ENCODE peak calls at places on chromosomes 1 and 21, in ten cellular contexts. L is GM23248; K is HFF-Myc; D is adipocyte; Q is A549; G is fibroblast of lung; R is tibial artery; T is astrocyte; I is fibroblast of the aortic adventitia; F is CD8-positive, alpha-beta memory T cell. A is an unnamed sample.

GRCh38 chr1:233993651-233994050 is 89.2 kb downstream of the SLC35F3 start:
- DNase-seq in L (no peak), K (no peak), D (no peak), Q (no peak), G (peak), R (no peak), T (peak), I (no peak), F (no peak), A (no peak)

GRCh38 chr1:29802181-29803068 is 566.1 kb downstream of the PTPRU start:
- DNase-seq in L (no peak), K (no peak), D (no peak), Q (no peak), G (no peak), R (peak), T (no peak), I (no peak), F (no peak), A (no peak)

GRCh38 chr1:14590781-14591180 is 7.7 kb upstream of the KAZN start:
- DNase-seq in L (peak), K (no peak), D (no peak), Q (no peak), G (no peak), R (no peak), T (no peak), I (no peak), F (no peak), A (no peak)

GRCh38 chr1:205014772-205015171 is 28.2 kb upstream of the CNTN2 start:
- DNase-seq in L (no peak), K (no peak), D (no peak), Q (no peak), G (no peak), R (no peak), T (no peak), I (no peak), F (no peak), A (no peak)

GRCh38 chr1:6347641-6348487 is 45.7 kb downstream of the ACOT7 start:
- DNase-seq in L (peak), K (no peak), D (peak), Q (peak), G (peak), R (no peak), T (peak), I (peak), F (peak), A (peak)

GRCh38 chr1:34419662-34420061 is 243.0 kb downstream of the C1orf94 start:
- DNase-seq in L (peak), K (peak), D (no peak), Q (no peak), G (peak), R (no peak), T (no peak), I (peak), F (no peak), A (no peak)

GRCh38 chr1:37455516-37455915 is 18.9 kb upstream of the ZC3H12A start:
- DNase-seq in L (no peak), K (no peak), D (no peak), Q (no peak), G (no peak), R (no peak), T (peak), I (no peak), F (no peak), A (no peak)

GRCh38 chr1:236516929-236517704 is 6.7 kb upstream of the LGALS8 start:
- DNase-seq in L (peak), K (no peak), D (peak), Q (peak), G (peak), R (no peak), T (peak), I (peak), F (peak), A (peak)

GRCh38 chr1:115300087-115300856 is 37.8 kb downstream of the NGF start:
- DNase-seq in L (peak), K (peak), D (peak), Q (no peak), G (peak), R (no peak), T (no peak), I (no peak), F (no peak), A (no peak)

GRCh38 chr1:3320246-3321152 is 134.0 kb upstream of the ARHGEF16 start:
- DNase-seq in L (peak), K (no peak), D (no peak), Q (no peak), G (peak), R (no peak), T (peak), I (no peak), F (no peak), A (no peak)

GRCh38 chr21:35265170-35265877 is 216.2 kb upstream of the RUNX1 start:
- DNase-seq in L (peak), K (peak), D (no peak), Q (peak), G (peak), R (no peak), T (peak), I (peak), F (no peak), A (no peak)

GRCh38 chr1:154342836-154343472 is 17.6 kb downstream of the ATP8B2 start:
- DNase-seq in L (no peak), K (no peak), D (no peak), Q (no peak), G (no peak), R (no peak), T (no peak), I (no peak), F (peak), A (peak)

GRCh38 chr1:236850077-236850476 is 55.0 kb downstream of the MTR start:
- DNase-seq in L (no peak), K (no peak), D (no peak), Q (no peak), G (no peak), R (no peak), T (no peak), I (no peak), F (no peak), A (no peak)

GRCh38 chr1:43129334-43129733 is 42.8 kb downstream of the EBNA1BP2 start:
- DNase-seq in L (no peak), K (no peak), D (no peak), Q (no peak), G (no peak), R (no peak), T (no peak), I (no peak), F (no peak), A (no peak)

GRCh38 chr1:172977296-172978027 is 73.3 kb downstream of the TNFSF18 start:
- DNase-seq in L (peak), K (no peak), D (peak), Q (no peak), G (no peak), R (no peak), T (no peak), I (no peak), F (no peak), A (no peak)

GRCh38 chr1:240575976-240576666 is 35.8 kb downstream of the GREM2 start:
- DNase-seq in L (peak), K (no peak), D (peak), Q (no peak), G (peak), R (no peak), T (peak), I (peak), F (peak), A (no peak)

GRCh38 chr1:206674745-206675175 is 9.9 kb upstream of the MAPKAPK2 start:
- DNase-seq in L (peak), K (peak), D (peak), Q (peak), G (peak), R (peak), T (peak), I (peak), F (no peak), A (no peak)

GRCh38 chr21:15063081-15063820 is 1.5 kb downstream of the NRIP1 start:
- DNase-seq in L (peak), K (no peak), D (peak), Q (no peak), G (peak), R (no peak), T (peak), I (peak), F (peak), A (no peak)

GRCh38 chr1:209645574-209646452 is 6.4 kb downstream of the LAMB3 start:
- DNase-seq in L (no peak), K (no peak), D (no peak), Q (no peak), G (no peak), R (no peak), T (no peak), I (no peak), F (no peak), A (no peak)

GRCh38 chr1:16165548-16165947 is 9.7 kb upstream of the EPHA2 start:
- DNase-seq in L (no peak), K (no peak), D (no peak), Q (no peak), G (no peak), R (no peak), T (no peak), I (no peak), F (no peak), A (no peak)

GRCh38 chr1:17662296-17662695 is 92.8 kb upstream of the ACTL8 start:
- DNase-seq in L (no peak), K (no peak), D (no peak), Q (no peak), G (no peak), R (no peak), T (no peak), I (no peak), F (no peak), A (no peak)

GRCh38 chr1:44484155-44484688 is 79.2 kb downstream of the RNF220 start:
- DNase-seq in L (peak), K (no peak), D (no peak), Q (no peak), G (peak), R (no peak), T (peak), I (no peak), F (no peak), A (no peak)

GRCh38 chr1:67688526-67689219 is 3.7 kb downstream of the GADD45A start:
- DNase-seq in L (no peak), K (no peak), D (no peak), Q (no peak), G (no peak), R (no peak), T (no peak), I (peak), F (no peak), A (no peak)

GRCh38 chr1:204224655-204225054 is 10.9 kb upstream of the GOLT1A start:
- DNase-seq in L (peak), K (no peak), D (no peak), Q (no peak), G (peak), R (no peak), T (no peak), I (peak), F (no peak), A (no peak)

GRCh38 chr1:146039844-146040194 is 18.3 kb upstream of the HJV start:
- DNase-seq in L (no peak), K (no peak), D (no peak), Q (no peak), G (no peak), R (no peak), T (no peak), I (no peak), F (no peak), A (no peak)

GRCh38 chr1:175892686-175893085 is 149.3 kb upstream of the TNR start:
- DNase-seq in L (no peak), K (no peak), D (no peak), Q (no peak), G (no peak), R (no peak), T (no peak), I (no peak), F (no peak), A (no peak)

GRCh38 chr1:12201343-12202189 is 28.3 kb upstream of the VPS13D start:
- DNase-seq in L (no peak), K (no peak), D (no peak), Q (no peak), G (no peak), R (no peak), T (no peak), I (no peak), F (no peak), A (no peak)

GRCh38 chr1:229263254-229263653 is 7.7 kb upstream of the RAB4A start:
- DNase-seq in L (no peak), K (no peak), D (no peak), Q (no peak), G (no peak), R (no peak), T (no peak), I (no peak), F (no peak), A (no peak)

GRCh38 chr1:231990388-231990787 is 363.8 kb downstream of the DISC1 start:
- DNase-seq in L (peak), K (no peak), D (no peak), Q (no peak), G (no peak), R (no peak), T (no peak), I (peak), F (no peak), A (no peak)

GRCh38 chr21:34885636-34886553 is 163.2 kb downstream of the RUNX1 start:
- DNase-seq in L (peak), K (no peak), D (peak), Q (no peak), G (no peak), R (no peak), T (no peak), I (no peak), F (peak), A (no peak)

GRCh38 chr1:113677250-113678158 is 81.8 kb downstream of the PHTF1 start:
- DNase-seq in L (peak), K (peak), D (peak), Q (peak), G (peak), R (no peak), T (peak), I (peak), F (peak), A (no peak)

GRCh38 chr21:45390831-45391742 is 13.9 kb upstream of the COL18A1 start:
- DNase-seq in L (no peak), K (no peak), D (no peak), Q (no peak), G (no peak), R (peak), T (no peak), I (no peak), F (no peak), A (no peak)

GRCh38 chr1:59074574-59074973 is 222.3 kb upstream of the FGGY start:
- DNase-seq in L (no peak), K (no peak), D (no peak), Q (no peak), G (no peak), R (no peak), T (no peak), I (no peak), F (no peak), A (no peak)

GRCh38 chr1:1678581-1679380 is 13.8 kb downstream of the SLC35E2B start:
- DNase-seq in L (no peak), K (no peak), D (no peak), Q (peak), G (no peak), R (peak), T (no peak), I (no peak), F (peak), A (peak)

GRCh38 chr1:45543599-45544417 is 6.8 kb upstream of the AKR1A1 start:
- DNase-seq in L (no peak), K (no peak), D (no peak), Q (no peak), G (peak), R (peak), T (no peak), I (peak), F (peak), A (peak)

GRCh38 chr21:24118738-24119470 is 1488.4 kb downstream of the MRPL39 start:
- DNase-seq in L (no peak), K (no peak), D (peak), Q (no peak), G (peak), R (no peak), T (peak), I (no peak), F (no peak), A (no peak)

GRCh38 chr1:67242016-67242415 is 65.7 kb upstream of the IL12RB2 start:
- DNase-seq in L (no peak), K (no peak), D (no peak), Q (no peak), G (no peak), R (no peak), T (no peak), I (no peak), F (no peak), A (no peak)

GRCh38 chr21:31872452-31873274 is at the start of gene HUNK:
- DNase-seq in L (peak), K (no peak), D (peak), Q (peak), G (peak), R (no peak), T (peak), I (peak), F (peak), A (no peak)

DNA sequence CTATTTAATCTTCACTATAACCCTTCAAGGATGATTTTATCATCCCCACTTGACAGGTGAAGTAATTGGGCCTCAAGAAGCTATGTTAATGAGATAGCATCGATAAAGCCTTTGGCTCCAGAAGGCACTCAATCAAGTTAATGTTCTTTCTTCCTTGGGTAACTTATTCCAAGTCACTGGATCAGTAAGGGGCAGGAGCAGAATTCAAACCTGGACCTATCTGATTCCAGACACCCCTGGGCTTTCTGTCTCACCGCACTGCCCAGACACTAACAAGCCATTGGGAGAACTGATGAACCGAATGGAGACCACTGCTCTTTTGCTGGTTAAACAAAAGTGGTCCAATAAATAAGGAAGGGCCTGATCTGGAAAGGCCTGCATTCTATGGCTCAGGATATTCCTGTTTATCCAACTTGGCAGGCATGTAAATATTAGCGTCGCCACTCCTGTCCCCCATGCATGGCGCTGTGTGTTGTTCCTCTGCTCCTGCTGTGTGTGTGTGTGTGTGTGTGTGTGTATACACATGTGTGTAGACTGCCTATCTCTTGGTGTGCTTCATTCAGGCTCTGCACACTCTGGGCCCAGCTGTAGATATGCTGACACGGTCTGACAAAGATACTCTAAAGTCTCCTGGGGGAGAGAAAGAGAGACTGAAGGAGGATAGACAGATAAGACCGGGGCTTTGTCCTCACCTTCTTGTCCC is 6.9 kb downstream of the LMOD1 start:
- DNase-seq in L (no peak), K (no peak), D (no peak), Q (no peak), G (no peak), R (no peak), T (no peak), I (no peak), F (no peak), A (no peak)
- H3K4me3 ChIP-seq in L (no peak), K (no peak), D (no peak), Q (no peak), G (no peak), R (peak), T (no peak), I (no peak), F (no peak), A (no peak)

GRCh38 chr1:230283678-230284077 is 142.5 kb downstream of the PGBD5 start:
- DNase-seq in L (no peak), K (no peak), D (no peak), Q (no peak), G (no peak), R (peak), T (no peak), I (no peak), F (no peak), A (no peak)
- H3K4me3 ChIP-seq in L (no peak), K (no peak), D (no peak), Q (no peak), G (no peak), R (no peak), T (no peak), I (no peak), F (no peak), A (no peak)

GRCh38 chr1:153152481-153152880 is 1.8 kb upstream of the SPRR2G start:
- DNase-seq in L (no peak), K (no peak), D (no peak), Q (no peak), G (no peak), R (no peak), T (no peak), I (no peak), F (no peak), A (no peak)
- H3K4me3 ChIP-seq in L (no peak), K (no peak), D (no peak), Q (no peak), G (no peak), R (no peak), T (no peak), I (no peak), F (no peak), A (no peak)

GRCh38 chr1:150609726-150610125 is 19.7 kb downstream of the ENSA start:
- DNase-seq in L (peak), K (no peak), D (peak), Q (no peak), G (peak), R (peak), T (peak), I (peak), F (no peak), A (no peak)

GRCh38 chr1:150606743-150607142 is 22.7 kb downstream of the ENSA start:
- DNase-seq in L (no peak), K (no peak), D (no peak), Q (no peak), G (no peak), R (peak), T (no peak), I (no peak), F (no peak), A (no peak)

GRCh38 chr1:150601540-150601939 is 22.1 kb upstream of the MCL1 start:
- DNase-seq in L (no peak), K (no peak), D (no peak), Q (no peak), G (no peak), R (peak), T (no peak), I (no peak), F (no peak), A (no peak)

GRCh38 chr1:150604226-150604588 is 24.8 kb upstream of the MCL1 start:
- DNase-seq in L (no peak), K (no peak), D (no peak), Q (no peak), G (no peak), R (no peak), T (no peak), I (no peak), F (no peak), A (no peak)
- H3K4me3 ChIP-seq in L (peak), K (no peak), D (peak), Q (no peak), G (no peak), R (no peak), T (no peak), I (no peak), F (no peak), A (no peak)

DNA sequence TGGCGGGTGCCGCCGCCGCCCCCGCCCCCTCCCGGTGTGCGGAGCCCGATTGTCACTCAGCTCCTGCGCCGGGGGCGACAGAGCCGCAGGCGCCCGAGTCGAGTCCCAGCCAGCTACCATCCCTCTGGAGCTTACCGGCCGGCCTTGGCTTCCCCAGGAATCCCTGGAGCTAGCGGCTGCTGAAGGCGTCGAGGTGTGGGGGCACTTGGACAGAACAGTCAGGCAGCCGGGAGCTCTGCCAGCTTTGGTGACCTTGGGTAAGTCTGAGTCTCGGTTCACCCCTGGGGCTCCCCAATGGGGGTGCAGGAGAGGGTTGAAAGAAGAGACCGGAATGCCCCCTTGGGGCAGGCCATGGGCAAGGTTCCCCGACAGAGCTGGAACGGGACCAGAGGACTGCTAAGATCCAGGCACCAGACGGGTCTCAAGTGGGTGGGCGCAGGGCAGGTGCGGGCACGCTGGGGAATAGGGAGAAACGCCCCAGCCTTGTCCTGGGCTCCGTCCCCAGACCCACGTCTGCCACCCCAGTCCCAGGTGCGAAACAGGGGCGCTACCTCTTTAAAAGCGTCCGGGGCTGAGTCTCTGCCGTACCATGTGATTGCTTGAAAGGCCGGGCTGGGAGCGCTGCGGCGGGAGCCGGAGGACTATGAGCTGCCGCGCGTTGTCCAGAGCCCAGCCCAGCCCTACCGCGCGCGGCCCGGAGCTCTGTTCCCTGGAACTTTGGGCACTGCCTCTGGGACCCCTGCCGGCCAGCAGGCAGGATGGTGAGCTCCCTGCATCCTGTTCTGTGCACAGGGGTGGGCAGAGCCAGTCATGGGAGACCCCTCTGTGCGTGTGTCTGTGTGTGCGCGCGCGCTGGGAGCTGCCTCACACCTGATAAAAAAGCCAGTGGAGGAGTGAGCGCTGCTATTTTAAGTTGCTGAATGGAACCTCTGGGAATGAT is at the start of gene ADORA1:
- DNase-seq in L (peak), K (no peak), D (peak), Q (peak), G (peak), R (peak), T (peak), I (peak), F (no peak), A (peak)
- H3K4me3 ChIP-seq in L (peak), K (peak), D (peak), Q (peak), G (no peak), R (peak), T (peak), I (peak), F (no peak), A (no peak)